ENCODE peak calls at places on chromosomes 4 and X, in eight cellular contexts. V is neural progenitor cell; Q is HCT116; Z is CD8-positive, alpha-beta T cell; J is lung; S is A673; K is GM23338; W is thoracic aorta. N is an unnamed sample.
A peak's percentile ranks its signal among the peaks of the same experiment; 100 is the strongest.

GRCh38 chr4:122700178-122700725 is 32.3 kb upstream of the BBS12 start:
- DNase-seq in S (no peak), V (no peak), Q (peak; percentile 18), W (no peak), Z (no peak), J (no peak), K (peak; percentile 24), N (no peak)

GRCh38 chr4:113967687-113968086 is 11.8 kb downstream of the ARSJ start:
- DNase-seq in J (no peak), S (no peak), K (no peak), W (no peak), Z (no peak), V (no peak), Q (no peak), N (no peak)

GRCh38 chr4:10732235-10732975 is 47.8 kb upstream of the CLNK start:
- DNase-seq in W (no peak), Q (no peak), J (no peak), K (no peak), Z (no peak), V (no peak), S (no peak), N (no peak)

GRCh38 chr4:124974163-124974562 is 261.6 kb upstream of the ANKRD50 start:
- DNase-seq in S (no peak), Z (no peak), V (no peak), K (no peak), Q (no peak), W (no peak), J (no peak), N (no peak)

GRCh38 chrX:39946822-39947221 is 150.9 kb downstream of the BCOR start:
- DNase-seq in S (peak; percentile 25), Q (no peak), J (no peak), V (no peak), W (no peak), Z (no peak), K (no peak), N (no peak)

GRCh38 chr4:37157403-37158167 is 87.0 kb upstream of the NWD2 start:
- DNase-seq in K (peak; percentile 2), J (no peak), Q (no peak), S (no peak), W (no peak), V (no peak), Z (no peak), N (no peak)

GRCh38 chr4:140653718-140654515 is 85.2 kb upstream of the UCP1 start:
- DNase-seq in Q (no peak), K (peak; percentile 15), W (no peak), S (peak; percentile 64), J (no peak), V (peak; percentile 68), Z (no peak), N (no peak)

GRCh38 chrX:68498044-68498507 is 775 bp upstream of the YIPF6 start:
- DNase-seq in Q (no peak), S (no peak), J (no peak), Z (no peak), V (no peak), K (peak; percentile 28), W (no peak), N (no peak)

GRCh38 chrX:54921427-54922021 is 900 bp downstream of the TRO start:
- DNase-seq in Z (peak; percentile 54), K (peak; percentile 78), W (no peak), V (peak; percentile 92), J (no peak), S (peak; percentile 85), Q (no peak), N (no peak)

GRCh38 chr4:114495471-114495928 is 103.1 kb upstream of the UGT8 start:
- DNase-seq in Q (no peak), J (no peak), S (no peak), W (no peak), Z (no peak), V (peak; percentile 31), K (peak; percentile 99), N (no peak)

GRCh38 chr4:55637272-55637820 is 1.2 kb upstream of the NMU start:
- DNase-seq in Q (no peak), J (no peak), W (no peak), V (peak; percentile 66), K (peak; percentile 82), S (no peak), Z (no peak), N (no peak)

GRCh38 chr4:55636622-55636999 is 513 bp upstream of the NMU start:
- DNase-seq in W (no peak), V (peak; percentile 32), K (peak; percentile 48), Z (no peak), S (no peak), Q (no peak), J (no peak), N (no peak)

GRCh38 chr4:55634417-55635128 is 1.5 kb downstream of the NMU start:
- DNase-seq in J (no peak), W (no peak), V (no peak), Q (no peak), K (no peak), Z (no peak), S (no peak), N (no peak)

GRCh38 chr4:55635282-55635681 is 816 bp downstream of the NMU start:
- DNase-seq in K (peak; percentile 37), Z (no peak), W (no peak), S (peak; percentile 1), Q (no peak), V (peak; percentile 39), J (no peak), N (no peak)

DNA sequence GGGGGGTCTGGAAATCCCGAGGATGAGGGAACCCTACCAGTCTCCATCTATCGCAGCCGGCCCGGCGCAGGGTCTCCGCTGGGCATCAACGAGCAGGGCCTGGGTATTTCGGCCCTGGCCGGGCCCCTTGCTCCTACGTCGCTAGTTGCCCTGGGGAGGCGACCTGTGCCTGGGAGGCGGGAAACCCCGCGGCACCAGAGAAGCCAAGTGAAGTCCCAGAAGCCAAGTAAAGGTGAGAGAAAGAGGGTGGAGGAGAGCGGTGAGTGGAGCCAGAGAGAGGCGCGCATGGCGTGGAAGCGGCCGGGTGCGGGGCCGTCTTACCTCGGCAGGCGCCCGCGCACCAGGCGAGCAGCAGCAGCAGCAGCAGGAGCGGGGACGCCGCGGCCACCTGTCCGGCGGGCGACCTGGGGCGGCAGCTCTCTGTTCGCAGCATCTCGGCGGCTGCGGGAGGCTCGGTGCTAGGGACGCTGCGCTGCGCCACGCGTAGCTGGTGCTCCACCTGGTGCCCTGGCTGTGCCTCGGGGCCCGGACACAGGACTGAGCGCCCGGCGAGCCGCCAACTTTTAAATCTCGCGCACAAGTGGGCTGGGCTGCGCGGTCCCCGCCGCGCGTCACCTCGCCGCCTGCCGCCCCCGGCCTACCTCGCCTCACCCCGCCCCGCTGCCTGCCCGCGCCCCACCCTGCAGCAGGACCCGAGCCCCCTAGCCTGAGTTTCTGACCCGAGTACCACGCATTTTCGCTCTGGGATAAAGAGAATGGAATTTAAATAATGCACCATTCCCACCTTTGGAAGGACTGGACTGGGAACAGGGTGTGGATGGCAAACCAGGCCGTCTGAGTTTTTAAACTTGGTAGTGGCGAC is at the start of gene NMU:
- DNase-seq in Z (peak; percentile 12), W (no peak), Q (peak; percentile 67), S (no peak), J (peak; percentile 61), K (peak; percentile 78), V (peak; percentile 79), N (no peak)
- TF ChIP-seq CTCF in Z (no peak), W (no peak), Q (no peak), S (no peak), J (no peak), K (no peak), V (peak; percentile 25), N (no peak)

DNA sequence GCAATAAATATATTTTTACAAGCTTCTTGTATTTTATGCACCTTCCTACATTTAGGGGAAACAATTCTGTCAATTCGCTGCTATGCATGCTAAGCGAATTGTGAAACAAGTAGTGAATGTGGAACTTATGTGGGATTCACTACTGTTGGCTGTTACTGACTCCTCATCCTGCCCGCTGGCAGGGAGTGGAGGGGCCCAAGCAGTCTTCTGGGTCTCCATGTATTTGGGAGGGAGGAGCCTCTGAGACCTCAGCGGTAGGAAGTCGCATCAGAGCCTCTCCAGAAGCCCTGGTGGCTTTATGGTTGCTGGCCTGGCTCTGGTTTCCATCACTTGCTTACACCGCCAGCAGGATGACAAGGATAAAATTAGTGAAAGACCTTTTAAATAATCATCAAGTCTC is 3.7 kb upstream of the SETD7 start:
- DNase-seq in Q (no peak), J (no peak), K (no peak), W (no peak), S (peak; percentile 29), Z (no peak), V (no peak), N (no peak)
- H3K27ac ChIP-seq in Q (no peak overlapping the region), J (no peak overlapping the region), K (no peak overlapping the region), W (no peak overlapping the region), S (peak overlapping the region; percentile 98), Z (no peak overlapping the region), V (no peak overlapping the region), N (no peak overlapping the region)

GRCh38 chr4:7769308-7769841 is 170.3 kb downstream of the AFAP1 start:
- DNase-seq in Q (no peak), J (no peak), V (no peak), K (no peak), Z (no peak), S (no peak), W (no peak), N (no peak)

GRCh38 chr4:7771056-7771455 is 168.6 kb downstream of the AFAP1 start:
- DNase-seq in K (no peak), W (no peak), J (no peak), V (no peak), Q (no peak), Z (peak; percentile 18), S (no peak), N (no peak)

GRCh38 chr4:7769936-7770674 is 169.6 kb downstream of the AFAP1 start:
- DNase-seq in V (peak; percentile 51), W (no peak), Q (no peak), K (peak; percentile 61), J (no peak), S (peak; percentile 51), Z (no peak), N (no peak)

GRCh38 chr4:7771541-7772507 is 167.8 kb downstream of the AFAP1 start:
- DNase-seq in Z (no peak), Q (no peak), W (no peak), J (no peak), S (no peak), K (no peak), V (no peak), N (no peak)

DNA sequence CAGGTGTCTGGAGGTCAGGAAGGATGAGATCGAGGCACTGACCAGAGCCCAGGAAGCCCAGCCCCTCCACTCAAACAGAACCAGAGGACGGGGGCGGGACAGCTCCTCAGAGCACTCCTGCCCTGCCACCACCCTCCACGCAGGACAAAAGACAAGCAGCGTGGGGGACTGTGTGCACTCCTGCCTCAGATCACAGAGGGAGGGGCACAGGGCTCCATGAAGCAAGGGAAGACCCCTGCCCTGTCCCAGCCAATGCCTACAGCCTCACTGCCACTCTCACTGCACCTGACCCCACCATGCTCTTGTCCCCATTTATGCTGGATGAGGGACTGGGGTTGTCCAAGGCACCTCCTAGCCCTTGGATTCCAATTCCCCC is 169.0 kb downstream of the AFAP1 start:
- DNase-seq in Z (no peak), V (no peak), J (no peak), W (no peak), K (no peak), S (no peak), Q (no peak), N (no peak)
- TF ChIP-seq CTCF in Z (no peak), V (no peak), J (no peak), W (peak; percentile 3), K (no peak), S (no peak), Q (no peak), N (no peak)

DNA sequence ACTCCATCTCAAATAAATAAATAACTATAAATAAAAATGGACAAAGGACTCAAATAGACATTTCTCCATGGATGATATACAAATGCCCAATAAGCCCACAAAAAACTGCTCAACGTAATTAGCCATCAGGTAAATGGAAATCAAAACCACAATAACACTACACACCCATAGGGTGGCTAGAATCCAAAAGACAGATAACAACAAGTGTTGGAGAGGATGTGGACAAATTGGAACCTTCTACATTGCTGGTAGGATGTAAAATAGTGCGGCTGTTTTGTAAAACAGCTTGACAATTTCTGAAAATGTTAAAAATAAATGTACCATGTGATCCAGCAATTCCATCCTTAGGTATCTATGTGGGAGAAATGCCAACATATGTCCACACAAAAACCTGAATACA is 52.1 kb downstream of the ZNF157 start:
- DNase-seq in J (no peak), Q (no peak), W (no peak), Z (no peak), V (no peak), S (no peak), K (no peak), N (no peak)
- H3K27ac ChIP-seq in J (no peak overlapping the region), Q (no peak overlapping the region), W (no peak overlapping the region), Z (no peak overlapping the region), V (no peak overlapping the region), S (no peak overlapping the region), K (no peak overlapping the region), N (no peak overlapping the region)

N was measured in coronary artery.